ENCODE peak calls at places on chromosomes 13 and 19, in ten cellular contexts. Z is HFFc6, H is neural progenitor cell, Y is T follicular helper cell, N is HCEC 1CT, D is NCI-H69, E is upper lobe of right lung, V is globus pallidus, C is amniotic stem cell, T is adrenal gland. Q is an unnamed sample.

GRCh38 chr19:22616659-22617058 is 17.5 kb upstream of the ZNF492 start:
- DNase-seq in Z (no peak), H (no peak), Y (no peak), N (no peak), D (no peak), E (peak), V (no peak), C (no peak), T (no peak), Q (no peak)

GRCh38 chr19:39542198-39542597 is 2.2 kb upstream of the EID2 start:
- DNase-seq in Z (no peak), H (peak), Y (no peak), N (no peak), D (peak), E (no peak), V (peak), C (no peak), T (no peak), Q (no peak)

GRCh38 chr13:95275322-95276118 is 25.7 kb downstream of the ABCC4 start:
- DNase-seq in Z (peak), H (no peak), Y (no peak), N (peak), D (peak), E (no peak), V (no peak), C (no peak), T (no peak), Q (no peak)

GRCh38 chr19:19115954-19116353 is 22.3 kb downstream of the TMEM161A start:
- DNase-seq in Z (no peak), H (peak), Y (peak), N (peak), D (peak), E (peak), V (no peak), C (no peak), T (peak), Q (peak)

GRCh38 chr13:50152224-50152623 is 137.0 kb downstream of the KCNRG start:
- DNase-seq in Z (no peak), H (no peak), Y (no peak), N (no peak), D (no peak), E (no peak), V (no peak), C (no peak), T (no peak), Q (no peak)

GRCh38 chr19:48549380-48549779 is 2.6 kb upstream of the SULT2B1 start:
- DNase-seq in Z (no peak), H (no peak), Y (no peak), N (no peak), D (no peak), E (no peak), V (no peak), C (no peak), T (no peak), Q (no peak)

GRCh38 chr19:29671393-29672076 is 6.3 kb downstream of the PLEKHF1 start:
- DNase-seq in Z (no peak), H (no peak), Y (peak), N (no peak), D (peak), E (peak), V (no peak), C (no peak), T (peak), Q (no peak)

GRCh38 chr13:89965252-89965651 is 1382.2 kb upstream of the MIR17HG start:
- DNase-seq in Z (no peak), H (no peak), Y (no peak), N (no peak), D (no peak), E (no peak), V (no peak), C (no peak), T (no peak), Q (no peak)

GRCh38 chr13:67117010-67117550 is 113.1 kb downstream of the PCDH9 start:
- DNase-seq in Z (no peak), H (peak), Y (no peak), N (no peak), D (peak), E (no peak), V (peak), C (no peak), T (no peak), Q (no peak)

GRCh38 chr19:15198006-15198356 is 2.8 kb downstream of the NOTCH3 start:
- DNase-seq in Z (no peak), H (no peak), Y (no peak), N (no peak), D (no peak), E (no peak), V (no peak), C (no peak), T (no peak), Q (no peak)

GRCh38 chr13:27339299-27339698 is 68.7 kb downstream of the RASL11A start:
- DNase-seq in Z (no peak), H (peak), Y (peak), N (peak), D (peak), E (no peak), V (no peak), C (no peak), T (no peak), Q (peak)

GRCh38 chr13:79246575-79246949 is 159.5 kb downstream of the RBM26 start:
- DNase-seq in Z (no peak), H (no peak), Y (no peak), N (no peak), D (peak), E (no peak), V (no peak), C (no peak), T (no peak), Q (peak)

GRCh38 chr19:4584670-4585460 is 25.4 kb upstream of the SEMA6B start:
- DNase-seq in Z (no peak), H (peak), Y (no peak), N (no peak), D (peak), E (no peak), V (no peak), C (no peak), T (no peak), Q (no peak)

GRCh38 chr13:99495478-99496321 is 5.6 kb upstream of the TM9SF2 start:
- DNase-seq in Z (no peak), H (no peak), Y (no peak), N (no peak), D (no peak), E (no peak), V (no peak), C (no peak), T (no peak), Q (no peak)

GRCh38 chr19:33492090-33492489 is 29.5 kb downstream of the PEPD start:
- DNase-seq in Z (no peak), H (no peak), Y (no peak), N (no peak), D (no peak), E (no peak), V (no peak), C (no peak), T (no peak), Q (no peak)

Q was measured in NCI-H526.